ENCODE peak calls at places on chromosomes 6 and 20, in ten cellular contexts. One of them, this sample, is unnamed.

GRCh38 chr20:62818592-62819493 is 2.0 kb downstream of the COL9A3 start:
- DNase-seq in GM06990: no peak
- DNase-seq in astrocyte of the spinal cord: peak
- DNase-seq in effector memory CD4-positive, alpha-beta T cell: no peak
- DNase-seq in breast epithelium: no peak
- DNase-seq in cardiac muscle cell: peak
- DNase-seq in astrocyte of the cerebellum: no peak
- DNase-seq in IMR-90: peak
- DNase-seq in neural progenitor cell: no peak
- DNase-seq in fibroblast of mammary gland: peak
- DNase-seq in this sample: peak

GRCh38 chr20:2093200-2093781 is 8.3 kb upstream of the STK35 start:
- DNase-seq in GM06990: no peak
- DNase-seq in astrocyte of the spinal cord: no peak
- DNase-seq in effector memory CD4-positive, alpha-beta T cell: no peak
- DNase-seq in breast epithelium: no peak
- DNase-seq in cardiac muscle cell: peak
- DNase-seq in astrocyte of the cerebellum: no peak
- DNase-seq in IMR-90: no peak
- DNase-seq in neural progenitor cell: peak
- DNase-seq in fibroblast of mammary gland: peak
- DNase-seq in this sample: no peak

GRCh38 chr20:10059006-10059405 is 24.2 kb downstream of the ANKEF1 start:
- DNase-seq in GM06990: no peak
- DNase-seq in astrocyte of the spinal cord: no peak
- DNase-seq in effector memory CD4-positive, alpha-beta T cell: no peak
- DNase-seq in breast epithelium: no peak
- DNase-seq in cardiac muscle cell: no peak
- DNase-seq in astrocyte of the cerebellum: no peak
- DNase-seq in IMR-90: no peak
- DNase-seq in neural progenitor cell: no peak
- DNase-seq in fibroblast of mammary gland: no peak
- DNase-seq in this sample: no peak

GRCh38 chr6:149094156-149094555 is 223.4 kb upstream of the TAB2 start:
- DNase-seq in GM06990: no peak
- DNase-seq in astrocyte of the spinal cord: peak
- DNase-seq in effector memory CD4-positive, alpha-beta T cell: no peak
- DNase-seq in breast epithelium: no peak
- DNase-seq in cardiac muscle cell: no peak
- DNase-seq in astrocyte of the cerebellum: no peak
- DNase-seq in IMR-90: peak
- DNase-seq in neural progenitor cell: peak
- DNase-seq in fibroblast of mammary gland: peak
- DNase-seq in this sample: no peak

GRCh38 chr6:53866231-53866630 is 71.4 kb downstream of the LRRC1 start:
- DNase-seq in GM06990: no peak
- DNase-seq in astrocyte of the spinal cord: peak
- DNase-seq in effector memory CD4-positive, alpha-beta T cell: no peak
- DNase-seq in breast epithelium: no peak
- DNase-seq in cardiac muscle cell: no peak
- DNase-seq in astrocyte of the cerebellum: peak
- DNase-seq in IMR-90: peak
- DNase-seq in neural progenitor cell: no peak
- DNase-seq in fibroblast of mammary gland: no peak
- DNase-seq in this sample: no peak

GRCh38 chr6:136334853-136335252 is 45.2 kb upstream of the BCLAF1 start:
- DNase-seq in GM06990: no peak
- DNase-seq in astrocyte of the spinal cord: no peak
- DNase-seq in effector memory CD4-positive, alpha-beta T cell: no peak
- DNase-seq in breast epithelium: no peak
- DNase-seq in cardiac muscle cell: no peak
- DNase-seq in astrocyte of the cerebellum: no peak
- DNase-seq in IMR-90: no peak
- DNase-seq in neural progenitor cell: peak
- DNase-seq in fibroblast of mammary gland: no peak
- DNase-seq in this sample: no peak

GRCh38 chr6:133326584-133326983 is 85.4 kb downstream of the EYA4 start:
- DNase-seq in GM06990: no peak
- DNase-seq in astrocyte of the spinal cord: no peak
- DNase-seq in effector memory CD4-positive, alpha-beta T cell: no peak
- DNase-seq in breast epithelium: no peak
- DNase-seq in cardiac muscle cell: no peak
- DNase-seq in astrocyte of the cerebellum: no peak
- DNase-seq in IMR-90: no peak
- DNase-seq in neural progenitor cell: no peak
- DNase-seq in fibroblast of mammary gland: no peak
- DNase-seq in this sample: no peak

GRCh38 chr20:50759678-50760077 is 28.3 kb downstream of the PARD6B start:
- DNase-seq in GM06990: no peak
- DNase-seq in astrocyte of the spinal cord: no peak
- DNase-seq in effector memory CD4-positive, alpha-beta T cell: no peak
- DNase-seq in breast epithelium: peak
- DNase-seq in cardiac muscle cell: no peak
- DNase-seq in astrocyte of the cerebellum: no peak
- DNase-seq in IMR-90: no peak
- DNase-seq in neural progenitor cell: no peak
- DNase-seq in fibroblast of mammary gland: no peak
- DNase-seq in this sample: no peak

GRCh38 chr20:62273421-62273820 is 29.4 kb upstream of the ADRM1 start:
- DNase-seq in GM06990: no peak
- DNase-seq in astrocyte of the spinal cord: no peak
- DNase-seq in effector memory CD4-positive, alpha-beta T cell: no peak
- DNase-seq in breast epithelium: no peak
- DNase-seq in cardiac muscle cell: no peak
- DNase-seq in astrocyte of the cerebellum: no peak
- DNase-seq in IMR-90: no peak
- DNase-seq in neural progenitor cell: no peak
- DNase-seq in fibroblast of mammary gland: no peak
- DNase-seq in this sample: no peak

GRCh38 chr20:38152175-38153010 is 12.7 kb downstream of the TGM2 start:
- DNase-seq in GM06990: peak
- DNase-seq in astrocyte of the spinal cord: peak
- DNase-seq in effector memory CD4-positive, alpha-beta T cell: no peak
- DNase-seq in breast epithelium: no peak
- DNase-seq in cardiac muscle cell: no peak
- DNase-seq in astrocyte of the cerebellum: peak
- DNase-seq in IMR-90: peak
- DNase-seq in neural progenitor cell: no peak
- DNase-seq in fibroblast of mammary gland: peak
- DNase-seq in this sample: peak

GRCh38 chr6:68834561-68834960 is 199.5 kb downstream of the ADGRB3 start:
- DNase-seq in GM06990: no peak
- DNase-seq in astrocyte of the spinal cord: peak
- DNase-seq in effector memory CD4-positive, alpha-beta T cell: no peak
- DNase-seq in breast epithelium: no peak
- DNase-seq in cardiac muscle cell: no peak
- DNase-seq in astrocyte of the cerebellum: no peak
- DNase-seq in IMR-90: no peak
- DNase-seq in neural progenitor cell: no peak
- DNase-seq in fibroblast of mammary gland: peak
- DNase-seq in this sample: no peak

GRCh38 chr6:71721642-71722041 is 164.7 kb upstream of the RIMS1 start:
- DNase-seq in GM06990: no peak
- DNase-seq in astrocyte of the spinal cord: peak
- DNase-seq in effector memory CD4-positive, alpha-beta T cell: no peak
- DNase-seq in breast epithelium: no peak
- DNase-seq in cardiac muscle cell: no peak
- DNase-seq in astrocyte of the cerebellum: peak
- DNase-seq in IMR-90: peak
- DNase-seq in neural progenitor cell: no peak
- DNase-seq in fibroblast of mammary gland: peak
- DNase-seq in this sample: no peak

GRCh38 chr6:36340341-36340670 is 3.6 kb upstream of the BNIP5 start:
- DNase-seq in GM06990: no peak
- DNase-seq in astrocyte of the spinal cord: no peak
- DNase-seq in effector memory CD4-positive, alpha-beta T cell: no peak
- DNase-seq in breast epithelium: no peak
- DNase-seq in cardiac muscle cell: no peak
- DNase-seq in astrocyte of the cerebellum: no peak
- DNase-seq in IMR-90: no peak
- DNase-seq in neural progenitor cell: no peak
- DNase-seq in fibroblast of mammary gland: no peak
- DNase-seq in this sample: no peak

GRCh38 chr20:45937765-45938164 is 3.3 kb downstream of the PCIF1 start:
- DNase-seq in GM06990: no peak
- DNase-seq in astrocyte of the spinal cord: no peak
- DNase-seq in effector memory CD4-positive, alpha-beta T cell: no peak
- DNase-seq in breast epithelium: no peak
- DNase-seq in cardiac muscle cell: no peak
- DNase-seq in astrocyte of the cerebellum: no peak
- DNase-seq in IMR-90: peak
- DNase-seq in neural progenitor cell: no peak
- DNase-seq in fibroblast of mammary gland: peak
- DNase-seq in this sample: no peak

GRCh38 chr20:57451356-57451755 is 60.2 kb downstream of the RBM38 start:
- DNase-seq in GM06990: no peak
- DNase-seq in astrocyte of the spinal cord: no peak
- DNase-seq in effector memory CD4-positive, alpha-beta T cell: no peak
- DNase-seq in breast epithelium: no peak
- DNase-seq in cardiac muscle cell: no peak
- DNase-seq in astrocyte of the cerebellum: no peak
- DNase-seq in IMR-90: no peak
- DNase-seq in neural progenitor cell: no peak
- DNase-seq in fibroblast of mammary gland: no peak
- DNase-seq in this sample: no peak
- H3K4me3 ChIP-seq in GM06990: no peak
- H3K4me3 ChIP-seq in astrocyte of the spinal cord: no peak
- H3K4me3 ChIP-seq in effector memory CD4-positive, alpha-beta T cell: no peak
- H3K4me3 ChIP-seq in breast epithelium: no peak
- H3K4me3 ChIP-seq in cardiac muscle cell: no peak
- H3K4me3 ChIP-seq in astrocyte of the cerebellum: no peak
- H3K4me3 ChIP-seq in IMR-90: no peak
- H3K4me3 ChIP-seq in neural progenitor cell: no peak
- H3K4me3 ChIP-seq in fibroblast of mammary gland: no peak
- H3K4me3 ChIP-seq in this sample: no peak

GRCh38 chr6:30686908-30687658 is 638 bp upstream of the PPP1R18 start:
- DNase-seq in GM06990: peak
- DNase-seq in astrocyte of the spinal cord: peak
- DNase-seq in effector memory CD4-positive, alpha-beta T cell: peak
- DNase-seq in breast epithelium: peak
- DNase-seq in cardiac muscle cell: peak
- DNase-seq in astrocyte of the cerebellum: peak
- DNase-seq in IMR-90: peak
- DNase-seq in neural progenitor cell: peak
- DNase-seq in fibroblast of mammary gland: peak
- DNase-seq in this sample: peak

GRCh38 chr6:30687659-30688431 is 1.4 kb upstream of the PPP1R18 start:
- DNase-seq in GM06990: peak
- DNase-seq in astrocyte of the spinal cord: peak
- DNase-seq in effector memory CD4-positive, alpha-beta T cell: no peak
- DNase-seq in breast epithelium: no peak
- DNase-seq in cardiac muscle cell: no peak
- DNase-seq in astrocyte of the cerebellum: no peak
- DNase-seq in IMR-90: peak
- DNase-seq in neural progenitor cell: no peak
- DNase-seq in fibroblast of mammary gland: peak
- DNase-seq in this sample: peak

GRCh38 chr6:30689985-30690384 is 799 bp downstream of the NRM start:
- DNase-seq in GM06990: peak
- DNase-seq in astrocyte of the spinal cord: no peak
- DNase-seq in effector memory CD4-positive, alpha-beta T cell: no peak
- DNase-seq in breast epithelium: no peak
- DNase-seq in cardiac muscle cell: no peak
- DNase-seq in astrocyte of the cerebellum: no peak
- DNase-seq in IMR-90: no peak
- DNase-seq in neural progenitor cell: no peak
- DNase-seq in fibroblast of mammary gland: no peak
- DNase-seq in this sample: no peak

GRCh38 chr6:30689022-30689865 is 1.5 kb downstream of the NRM start:
- DNase-seq in GM06990: no peak
- DNase-seq in astrocyte of the spinal cord: no peak
- DNase-seq in effector memory CD4-positive, alpha-beta T cell: no peak
- DNase-seq in breast epithelium: no peak
- DNase-seq in cardiac muscle cell: no peak
- DNase-seq in astrocyte of the cerebellum: no peak
- DNase-seq in IMR-90: no peak
- DNase-seq in neural progenitor cell: no peak
- DNase-seq in fibroblast of mammary gland: no peak
- DNase-seq in this sample: peak

DNA sequence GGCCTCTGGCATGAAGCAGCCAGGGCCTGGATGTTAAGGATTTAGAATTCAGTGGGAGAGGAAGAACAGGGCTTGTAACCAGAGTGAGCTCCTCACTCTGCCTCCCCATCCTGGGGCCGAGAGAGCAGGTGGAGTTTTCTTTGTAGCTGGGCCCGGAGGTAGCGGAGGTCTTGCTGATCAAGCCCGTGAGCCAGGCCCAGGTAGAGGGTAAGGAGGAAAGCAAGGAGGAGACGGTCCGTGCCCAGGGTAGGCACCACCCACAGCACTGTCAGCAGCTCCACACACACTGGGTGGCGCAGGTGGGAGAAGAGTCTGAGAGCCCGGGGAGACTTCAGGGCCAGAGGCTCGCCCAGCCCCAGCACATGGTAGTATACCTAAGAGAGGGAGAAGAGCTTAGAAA is 2.1 kb upstream of the PPP1R18 start:
- DNase-seq in GM06990: peak
- DNase-seq in astrocyte of the spinal cord: no peak
- DNase-seq in effector memory CD4-positive, alpha-beta T cell: no peak
- DNase-seq in breast epithelium: no peak
- DNase-seq in cardiac muscle cell: no peak
- DNase-seq in astrocyte of the cerebellum: no peak
- DNase-seq in IMR-90: no peak
- DNase-seq in neural progenitor cell: no peak
- DNase-seq in fibroblast of mammary gland: no peak
- DNase-seq in this sample: no peak
- H3K4me3 ChIP-seq in GM06990: peak
- H3K4me3 ChIP-seq in astrocyte of the spinal cord: peak
- H3K4me3 ChIP-seq in effector memory CD4-positive, alpha-beta T cell: no peak
- H3K4me3 ChIP-seq in breast epithelium: peak
- H3K4me3 ChIP-seq in cardiac muscle cell: no peak
- H3K4me3 ChIP-seq in astrocyte of the cerebellum: peak
- H3K4me3 ChIP-seq in IMR-90: no peak
- H3K4me3 ChIP-seq in neural progenitor cell: no peak
- H3K4me3 ChIP-seq in fibroblast of mammary gland: peak
- H3K4me3 ChIP-seq in this sample: no peak

GRCh38 chr6:3228046-3228671 is 706 bp upstream of the TUBB2B start:
- DNase-seq in GM06990: peak
- DNase-seq in astrocyte of the spinal cord: no peak
- DNase-seq in effector memory CD4-positive, alpha-beta T cell: no peak
- DNase-seq in breast epithelium: no peak
- DNase-seq in cardiac muscle cell: no peak
- DNase-seq in astrocyte of the cerebellum: no peak
- DNase-seq in IMR-90: no peak
- DNase-seq in neural progenitor cell: peak
- DNase-seq in fibroblast of mammary gland: no peak
- DNase-seq in this sample: no peak
- H3K4me3 ChIP-seq in GM06990: peak
- H3K4me3 ChIP-seq in astrocyte of the spinal cord: peak
- H3K4me3 ChIP-seq in effector memory CD4-positive, alpha-beta T cell: peak
- H3K4me3 ChIP-seq in breast epithelium: peak
- H3K4me3 ChIP-seq in cardiac muscle cell: peak
- H3K4me3 ChIP-seq in astrocyte of the cerebellum: peak
- H3K4me3 ChIP-seq in IMR-90: no peak
- H3K4me3 ChIP-seq in neural progenitor cell: peak
- H3K4me3 ChIP-seq in fibroblast of mammary gland: no peak
- H3K4me3 ChIP-seq in this sample: peak

DNA sequence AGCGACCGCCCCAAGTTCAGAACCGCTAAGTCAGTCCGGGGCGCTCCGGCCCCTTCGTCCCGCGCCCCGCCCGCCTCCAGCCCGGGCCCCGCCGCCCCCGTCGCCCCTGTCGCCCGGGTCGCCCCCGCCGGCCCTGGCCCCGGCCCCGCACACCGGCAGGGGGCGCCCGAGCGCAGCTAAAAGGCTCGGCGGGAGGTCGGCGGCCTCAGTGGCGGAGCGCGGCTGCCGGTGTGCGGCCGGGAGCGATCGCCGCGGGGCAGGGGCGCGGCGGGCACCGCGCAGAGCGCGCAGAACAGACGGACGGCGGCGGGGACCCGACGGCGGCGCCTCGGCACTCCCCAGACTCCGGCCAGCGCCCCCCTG is at the start of gene FNDC1:
- DNase-seq in GM06990: peak
- DNase-seq in astrocyte of the spinal cord: no peak
- DNase-seq in effector memory CD4-positive, alpha-beta T cell: peak
- DNase-seq in breast epithelium: no peak
- DNase-seq in cardiac muscle cell: peak
- DNase-seq in astrocyte of the cerebellum: no peak
- DNase-seq in IMR-90: no peak
- DNase-seq in neural progenitor cell: peak
- DNase-seq in fibroblast of mammary gland: no peak
- DNase-seq in this sample: no peak
- H3K4me3 ChIP-seq in GM06990: peak
- H3K4me3 ChIP-seq in astrocyte of the spinal cord: peak
- H3K4me3 ChIP-seq in effector memory CD4-positive, alpha-beta T cell: peak
- H3K4me3 ChIP-seq in breast epithelium: peak
- H3K4me3 ChIP-seq in cardiac muscle cell: peak
- H3K4me3 ChIP-seq in astrocyte of the cerebellum: peak
- H3K4me3 ChIP-seq in IMR-90: peak
- H3K4me3 ChIP-seq in neural progenitor cell: peak
- H3K4me3 ChIP-seq in fibroblast of mammary gland: peak
- H3K4me3 ChIP-seq in this sample: peak